ENCODE peak calls at places on chromosomes 5 and 9, in eight cellular contexts. Q is GM13977; J is cardiac fibroblast; X is stimulated activated CD8-positive, alpha-beta memory T cell treated with anti-CD3 and anti-CD28 coated beads, Interleukin-15, amount 100 ng/mL, for 24 hours; G is frontal cortex; E is AG08396; V is central memory CD4-positive, alpha-beta T cell; U is activated CD4-positive, alpha-beta T cell treated with anti-CD3 and anti-CD28 coated beads, Interleukin-2, amount 50 U/mL, for 4 hours. T is an unnamed sample.

GRCh38 chr5:39219433-39219832 is at the start of gene FYB1:
- DNase-seq in G (no peak), E (no peak), U (no peak), X (no peak), V (no peak), Q (no peak), J (peak; percentile 40), T (no peak)

GRCh38 chr5:118775790-118776499 is 212.4 kb downstream of the DTWD2 start:
- DNase-seq in G (no peak), E (no peak), V (no peak), X (no peak), J (no peak), Q (no peak), U (no peak), T (no peak)

GRCh38 chr5:68460147-68460760 is 244.7 kb downstream of the PIK3R1 start:
- DNase-seq in G (no peak), J (peak; percentile 80), U (peak; percentile 31), E (peak; percentile 15), V (peak; percentile 43), X (no peak), Q (peak; percentile 40), T (peak; percentile 8)

GRCh38 chr9:5388026-5388806 is 48.5 kb upstream of the RLN1 start:
- DNase-seq in U (no peak), X (no peak), V (no peak), E (peak; percentile 9), G (no peak), Q (no peak), J (no peak), T (no peak)

GRCh38 chr5:159508344-159508743 is 178.1 kb upstream of the IL12B start:
- DNase-seq in G (no peak), U (no peak), Q (no peak), E (no peak), V (no peak), X (no peak), J (peak; percentile 11), T (no peak)

GRCh38 chr5:110376281-110376916 is 350.1 kb downstream of the TMEM232 start:
- DNase-seq in X (no peak), E (no peak), U (no peak), J (no peak), G (no peak), V (no peak), Q (no peak), T (no peak)

GRCh38 chr9:13491493-13492424 is 212.3 kb upstream of the MPDZ start:
- DNase-seq in U (no peak), Q (no peak), G (no peak), J (no peak), X (no peak), E (no peak), V (no peak), T (no peak)

GRCh38 chr5:27010646-27011045 is 27.7 kb downstream of the CDH9 start:
- DNase-seq in Q (no peak), E (no peak), G (no peak), U (no peak), X (no peak), V (no peak), J (no peak), T (no peak)